ENCODE peak calls at places on chromosomes 2 and 18, in four cellular contexts. Z is GM12891, N is K562, E is H1. X is an unnamed sample.

GRCh38 chr2:8645176-8645831 is 36.6 kb upstream of the ID2 start:
- DNase-seq in Z (no peak), E (no peak), N (no peak), X (no peak)

GRCh38 chr18:49572935-49573334 is 11.1 kb downstream of the LIPG start:
- DNase-seq in N (no peak), E (no peak), Z (no peak), X (no peak)

GRCh38 chr2:196712867-196713266 is 73.4 kb downstream of the CCDC150 start:
- DNase-seq in E (no peak), N (no peak), Z (no peak), X (no peak)

GRCh38 chr18:23835506-23835905 is 146.3 kb downstream of the LAMA3 start:
- DNase-seq in Z (no peak), E (no peak), N (no peak), X (no peak)

GRCh38 chr2:176501652-176502051 is 232.4 kb downstream of the MTX2 start:
- DNase-seq in N (no peak), E (no peak), Z (no peak), X (no peak)

GRCh38 chr2:98738304-98738703 is 7.4 kb upstream of the MGAT4A start:
- DNase-seq in E (no peak), N (no peak), Z (no peak), X (no peak)

GRCh38 chr2:48819206-48819605 is 63.7 kb upstream of the LHCGR start:
- DNase-seq in E (no peak), Z (no peak), N (no peak), X (no peak)

GRCh38 chr2:18829976-18830375 is 240.6 kb upstream of the NT5C1B start:
- DNase-seq in E (no peak), N (no peak), Z (no peak), X (no peak)

GRCh38 chr2:220847006-220847405 is 725.1 kb downstream of the EPHA4 start:
- DNase-seq in N (no peak), E (no peak), Z (no peak), X (no peak)

GRCh38 chr18:75179819-75180600 is 28.9 kb downstream of the PTGR3 start:
- DNase-seq in E (no peak), Z (no peak), N (no peak), X (no peak)

GRCh38 chr2:37630778-37631177 is 40.7 kb downstream of the CDC42EP3 start:
- DNase-seq in Z (no peak), N (no peak), E (no peak), X (no peak)

GRCh38 chr2:205685314-205686230 is 3.3 kb downstream of the NRP2 start:
- DNase-seq in N (no peak), Z (no peak), E (no peak), X (no peak)
- TF ChIP-seq TAF1 in N (no peak), Z (no peak), E (peak), X (no peak)

DNA sequence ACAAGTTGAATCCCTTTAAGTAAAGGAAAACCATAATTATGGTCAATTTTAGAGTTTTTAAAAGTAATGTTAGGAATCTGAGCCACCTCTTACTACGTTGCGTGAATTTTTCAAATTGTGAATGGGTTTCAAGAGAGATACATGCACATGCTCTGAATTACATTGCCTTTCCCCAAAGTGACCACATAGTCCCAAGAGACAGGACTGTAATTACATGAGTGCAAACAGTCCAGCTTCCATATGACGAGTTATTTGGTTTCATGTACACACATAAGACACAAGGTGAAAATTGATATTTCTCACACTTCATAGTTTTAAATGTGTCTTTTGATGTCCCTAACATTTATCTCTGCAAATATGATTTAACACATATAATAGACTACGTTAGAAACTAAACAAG is 850.8 kb downstream of the LRP1B start:
- DNase-seq in Z (no peak), N (no peak), E (no peak), X (no peak)
- TF ChIP-seq POLR2A in Z (no peak), N (no peak), E (no peak), X (no peak)

GRCh38 chr18:35386600-35387366 is 9.6 kb upstream of the ZNF396 start:
- DNase-seq in N (peak), E (peak), Z (peak), X (peak)
- TF ChIP-seq TAF1 in N (no peak), E (no peak), Z (no peak), X (no peak)

GRCh38 chr2:106517329-106517728 is 30.2 kb downstream of the CD8B2 start:
- DNase-seq in E (no peak), Z (no peak), N (no peak), X (no peak)

GRCh38 chr2:106516864-106517263 is 29.7 kb downstream of the CD8B2 start:
- DNase-seq in E (no peak), Z (no peak), N (no peak), X (no peak)

GRCh38 chr2:106521016-106521415 is 33.9 kb downstream of the CD8B2 start:
- DNase-seq in N (no peak), Z (no peak), E (no peak), X (no peak)

GRCh38 chr2:106516436-106516835 is 29.3 kb downstream of the CD8B2 start:
- DNase-seq in Z (no peak), N (no peak), E (no peak), X (no peak)

GRCh38 chr2:106519767-106520166 is 32.6 kb downstream of the CD8B2 start:
- DNase-seq in N (no peak), Z (no peak), E (no peak), X (no peak)
- TF ChIP-seq POLR2A in N (no peak), Z (no peak), E (no peak), X (no peak)

GRCh38 chr18:79095216-79095615 is 26.0 kb downstream of the ATP9B start:
- DNase-seq in E (no peak), N (no peak), Z (no peak), X (no peak)

GRCh38 chr18:79093986-79094385 is 24.8 kb downstream of the ATP9B start:
- DNase-seq in Z (no peak), N (no peak), E (no peak), X (no peak)

GRCh38 chr18:79092869-79093268 is 23.7 kb downstream of the ATP9B start:
- DNase-seq in N (no peak), Z (no peak), E (no peak), X (no peak)
- TF ChIP-seq TAF1 in N (no peak), Z (no peak), E (no peak), X (no peak)

GRCh38 chr2:84969511-84970265 is 1.3 kb upstream of the KCMF1 start:
- DNase-seq in Z (no peak), N (no peak), E (no peak), X (no peak)

GRCh38 chr2:84970266-84970955 is 550 bp upstream of the KCMF1 start:
- DNase-seq in E (no peak), Z (peak), N (peak), X (peak)

GRCh38 chr2:84971799-84972790 is 1.1 kb downstream of the KCMF1 start:
- DNase-seq in E (no peak), Z (peak), N (no peak), X (peak)

GRCh38 chr2:84965827-84966226 is 5.1 kb upstream of the KCMF1 start:
- DNase-seq in Z (no peak), E (no peak), N (no peak), X (no peak)

DNA sequence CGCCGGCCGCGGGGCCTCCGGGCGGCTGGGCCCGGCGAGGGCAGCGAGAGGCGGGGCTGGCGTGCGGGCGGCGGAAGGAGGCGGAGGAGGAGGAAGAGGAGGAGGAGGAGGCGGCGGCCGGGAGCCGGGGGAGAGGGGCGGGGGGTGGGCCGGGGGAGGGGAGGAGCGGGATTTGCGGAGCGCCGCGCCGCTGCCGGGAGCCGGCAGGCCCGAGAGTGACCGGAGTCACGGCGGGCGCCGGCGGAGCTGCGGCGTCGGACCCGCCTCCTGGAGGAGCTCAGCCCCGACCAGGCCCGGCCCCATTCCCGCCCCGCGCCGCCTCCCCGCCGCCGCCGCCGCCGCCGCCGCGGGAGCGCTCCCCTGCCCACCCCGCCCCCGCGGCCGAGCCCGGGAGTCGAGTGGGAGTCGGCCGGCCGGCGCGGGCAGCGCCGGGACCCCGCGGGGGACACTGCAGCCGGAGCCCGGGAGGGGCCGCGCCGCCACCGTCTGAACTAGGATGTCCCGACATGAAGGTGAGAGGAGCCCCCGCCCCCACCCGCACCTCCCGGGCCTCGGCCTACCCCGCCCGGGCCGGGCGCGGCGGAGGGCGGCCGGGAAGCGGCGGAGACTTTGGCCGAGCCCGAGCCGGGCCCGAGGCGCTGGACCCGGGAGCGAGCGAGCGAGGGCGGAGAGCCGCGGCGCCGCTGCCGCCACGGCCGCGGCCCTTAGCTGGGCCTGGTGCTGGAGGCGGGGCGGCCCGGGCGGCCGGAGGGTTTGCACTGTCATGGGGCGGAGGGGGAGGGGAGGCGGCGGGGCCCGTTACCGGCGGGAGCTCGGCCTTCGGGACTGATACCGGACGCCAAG is at the start of gene KCMF1:
- DNase-seq in N (peak), Z (peak), E (no peak), X (peak)
- TF ChIP-seq POLR2A in N (no peak), Z (no peak), E (peak), X (no peak)

GRCh38 chr2:207122914-207123744 is 42.6 kb downstream of the KLF7 start:
- DNase-seq in N (no peak), E (no peak), Z (no peak), X (no peak)
- TF ChIP-seq TAF1 in N (no peak), E (no peak), Z (no peak), X (no peak)

GRCh38 chr2:23925702-23926288 is 1.1 kb downstream of the ATAD2B start:
- DNase-seq in N (peak), E (no peak), Z (peak), X (peak)
- TF ChIP-seq POLR2A in N (no peak), E (no peak), Z (peak), X (peak)

DNA sequence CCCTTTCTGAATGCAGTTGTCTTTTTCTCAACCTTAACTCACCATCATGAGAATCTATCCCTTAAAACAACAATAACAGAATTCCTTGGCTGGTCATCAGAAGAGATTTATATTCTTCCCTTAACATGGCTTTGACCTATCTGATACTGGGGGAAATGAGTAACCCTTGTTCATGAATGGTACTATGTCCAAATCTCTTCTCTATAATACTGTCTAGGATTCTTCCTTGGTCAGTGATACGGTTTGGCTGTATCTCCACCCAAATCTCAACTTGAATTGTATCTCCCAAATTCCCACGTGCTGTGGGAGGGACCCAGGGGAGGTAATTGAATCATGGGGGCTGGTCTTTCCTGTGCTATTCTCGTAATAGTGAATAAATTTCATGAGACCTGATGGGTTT is 282.0 kb upstream of the SIX2 start:
- DNase-seq in E (no peak), N (no peak), Z (no peak), X (no peak)
- TF ChIP-seq TAF1 in E (no peak), N (no peak), Z (no peak), X (no peak)

DNA sequence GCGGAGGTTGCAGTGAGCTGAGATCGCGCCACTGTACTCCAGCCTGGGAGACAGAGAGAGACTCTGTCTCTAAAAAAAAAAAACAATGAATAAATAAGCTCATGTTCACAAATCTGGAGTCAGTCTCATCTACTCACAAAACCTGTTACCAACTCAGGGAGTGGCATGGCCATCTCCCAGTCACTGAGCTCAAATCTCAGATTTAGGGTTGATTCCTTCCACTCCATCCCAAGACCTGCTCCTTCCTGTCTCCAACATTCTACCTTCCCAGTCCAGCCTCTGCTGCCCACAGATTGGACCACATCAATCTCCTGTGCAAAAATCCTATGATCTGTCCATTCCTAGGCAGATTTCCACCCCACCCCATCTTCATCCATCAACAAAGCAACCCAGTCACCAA is 1.6 kb downstream of the STAT1 start:
- DNase-seq in N (no peak), Z (no peak), E (no peak), X (no peak)
- TF ChIP-seq POLR2A in N (no peak), Z (peak), E (no peak), X (peak)

X was measured in GM12892.